ENCODE peak calls at places on chromosomes 12 and 14, in five cellular contexts. L is natural killer cell, Z is fibroblast of pulmonary artery, A is neural crest cell, J is Calu3. M is an unnamed sample.

GRCh38 chr14:67556671-67557070 is 23.6 kb downstream of the PLEKHH1 start:
- DNase-seq in L (no peak), Z (no peak), A (no peak), J (no peak), M (no peak)

GRCh38 chr12:6426882-6427671 is 17.7 kb upstream of the CD27 start:
- DNase-seq in L (peak), Z (no peak), A (no peak), J (no peak), M (peak)

GRCh38 chr12:98998697-98999299 is 353.7 kb downstream of the APAF1 start:
- DNase-seq in L (no peak), Z (peak), A (no peak), J (no peak), M (no peak)

GRCh38 chr12:79934309-79935020 is 432 bp downstream of the PPP1R12A start:
- DNase-seq in L (peak), Z (peak), A (peak), J (peak), M (no peak)

GRCh38 chr12:118166946-118167345 is 31.0 kb downstream of the PEBP1 start:
- DNase-seq in L (no peak), Z (no peak), A (no peak), J (no peak), M (no peak)

GRCh38 chr12:3119745-3120660 is 42.8 kb downstream of the TSPAN9 start:
- DNase-seq in L (no peak), Z (peak), A (no peak), J (no peak), M (no peak)

GRCh38 chr12:130970165-130970907 is 16.6 kb downstream of the ADGRD1 start:
- DNase-seq in L (no peak), Z (no peak), A (no peak), J (no peak), M (no peak)

GRCh38 chr14:24297190-24297964 is 2.2 kb downstream of the DHRS1 start:
- DNase-seq in L (no peak), Z (no peak), A (no peak), J (peak), M (no peak)

GRCh38 chr12:113476093-113476986 is 4.7 kb upstream of the LHX5 start:
- DNase-seq in L (no peak), Z (no peak), A (no peak), J (no peak), M (no peak)

GRCh38 chr12:51395283-51396230 is 4.4 kb upstream of the GALNT6 start:
- DNase-seq in L (peak), Z (no peak), A (no peak), J (no peak), M (no peak)

GRCh38 chr12:94390130-94390485 is 69.6 kb downstream of the CEP83 start:
- DNase-seq in L (no peak), Z (no peak), A (no peak), J (no peak), M (no peak)

GRCh38 chr12:76623929-76624328 is 64.4 kb upstream of the OSBPL8 start:
- DNase-seq in L (no peak), Z (no peak), A (no peak), J (no peak), M (no peak)

GRCh38 chr14:95033851-95034622 is 123.3 kb downstream of the DICER1 start:
- DNase-seq in L (no peak), Z (no peak), A (no peak), J (no peak), M (no peak)

GRCh38 chr12:843609-844008 is 91.2 kb downstream of the WNK1 start:
- DNase-seq in L (no peak), Z (peak), A (no peak), J (no peak), M (no peak)

GRCh38 chr14:36162267-36162666 is 14.3 kb downstream of the PTCSC3 start:
- DNase-seq in L (no peak), Z (no peak), A (no peak), J (peak), M (no peak)

GRCh38 chr12:110585231-110585799 is 2.2 kb upstream of the PPTC7 start:
- DNase-seq in L (no peak), Z (peak), A (no peak), J (no peak), M (no peak)

GRCh38 chr12:3820122-3820521 is 53.1 kb downstream of the PARP11 start:
- DNase-seq in L (no peak), Z (peak), A (no peak), J (no peak), M (no peak)

GRCh38 chr14:105021656-105022275 is 883 bp upstream of the CDCA4 start:
- DNase-seq in L (no peak), Z (peak), A (peak), J (peak), M (no peak)

DNA sequence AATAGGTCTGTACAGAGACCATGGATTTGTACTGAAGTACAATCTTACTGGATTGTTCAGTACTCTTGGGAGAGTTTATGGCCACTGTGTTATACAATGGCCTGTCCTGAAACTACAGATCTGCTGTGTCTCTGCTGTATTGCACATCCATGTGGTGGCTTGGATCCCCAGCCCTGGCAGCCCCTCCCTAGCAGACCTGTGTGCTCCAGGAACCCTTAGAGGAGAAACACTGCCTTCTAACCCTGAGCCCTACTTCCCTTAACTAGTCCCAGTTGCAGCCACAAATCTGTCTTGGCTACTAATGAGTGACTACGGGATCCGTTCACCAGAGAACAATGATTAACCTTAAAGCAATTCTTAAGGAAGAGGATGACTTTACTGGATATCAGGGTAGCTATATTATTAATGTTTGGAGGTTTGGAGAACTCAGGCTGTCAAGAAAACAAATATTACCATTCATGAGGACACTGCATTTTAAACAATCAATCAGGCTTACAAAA is 27.7 kb downstream of the RNF34 start:
- DNase-seq in L (no peak), Z (no peak), A (no peak), J (no peak), M (no peak)
- TF ChIP-seq CTCF in L (no peak), Z (no peak), A (no peak), J (no peak), M (no peak)

DNA sequence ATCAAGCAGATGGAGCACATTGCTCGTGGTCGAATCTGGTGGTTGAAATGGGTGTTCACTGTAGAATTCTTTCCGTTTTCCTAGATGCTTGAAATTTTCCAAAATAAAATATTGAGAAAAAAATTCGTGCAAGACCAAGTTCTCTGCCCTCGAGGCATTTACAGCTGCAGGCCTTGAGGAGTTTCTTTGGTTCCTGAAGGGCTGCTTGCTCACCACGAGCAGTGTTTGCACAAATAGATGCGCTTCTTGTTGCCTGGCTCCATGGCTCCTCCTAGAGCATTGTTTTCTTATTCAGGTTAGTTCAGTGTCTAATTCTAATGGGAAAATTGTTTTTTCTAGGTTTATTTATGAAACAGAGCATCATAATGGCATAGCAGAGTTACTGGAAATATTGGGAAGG is 74.5 kb upstream of the DYNC1H1 start:
- DNase-seq in L (no peak), Z (peak), A (no peak), J (no peak), M (no peak)
- TF ChIP-seq CTCF in L (no peak), Z (no peak), A (no peak), J (no peak), M (no peak)

DNA sequence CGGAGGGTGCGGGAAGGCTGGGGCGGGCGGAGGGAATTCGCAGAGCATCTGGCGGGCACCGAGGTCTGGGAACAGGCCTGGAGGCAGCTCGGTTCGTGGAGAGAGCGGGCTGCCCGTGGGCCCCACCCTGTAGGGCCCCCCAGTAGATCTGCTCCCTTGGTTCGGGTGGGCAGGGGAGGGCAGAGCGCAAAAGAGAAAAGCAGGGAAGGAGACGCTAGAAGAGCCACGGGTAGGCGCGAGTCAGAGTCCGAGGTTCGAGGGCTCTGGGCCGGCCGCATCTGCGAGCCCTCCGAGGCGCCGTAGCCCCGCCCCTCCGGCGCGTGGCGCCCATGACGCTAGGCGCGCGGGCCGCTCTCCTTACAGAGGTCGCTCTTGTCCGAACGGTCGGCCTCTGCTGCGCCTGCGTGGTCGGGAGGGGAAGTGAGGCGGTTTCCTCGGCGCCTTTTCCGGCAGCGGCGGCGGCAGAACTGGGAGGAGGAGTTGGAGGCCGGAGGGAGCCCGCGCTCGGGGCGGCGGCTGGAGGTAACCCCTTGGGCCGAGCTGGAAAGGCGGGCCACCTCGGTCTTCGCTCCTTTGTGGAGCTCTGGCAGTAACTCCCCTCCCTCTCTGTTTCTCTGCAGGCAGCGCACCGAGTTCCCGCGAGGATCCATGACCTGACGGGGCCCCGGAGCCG is at the start of gene ARF6:
- DNase-seq in L (peak), Z (peak), A (peak), J (peak), M (peak)
- TF ChIP-seq CTCF in L (peak), Z (no peak), A (peak), J (no peak), M (no peak)

GRCh38 chr12:82688035-82688501 is 1.4 kb downstream of the TMTC2 start:
- DNase-seq in L (no peak), Z (peak), A (no peak), J (no peak), M (no peak)
- TF ChIP-seq CTCF in L (no peak), Z (peak), A (peak), J (no peak), M (no peak)

GRCh38 chr14:61064210-61064609 is 83.2 kb downstream of the SLC38A6 start:
- DNase-seq in L (no peak), Z (no peak), A (no peak), J (no peak), M (no peak)
- TF ChIP-seq CTCF in L (no peak), Z (no peak), A (no peak), J (no peak), M (no peak)